ENCODE peak calls at places on chromosomes 13 and 19, in nine cellular contexts. R, F, M, X, L, U, C, H and Q are unnamed samples.

GRCh38 chr13:101916108-101916757 is 463.8 kb downstream of the ITGBL1 start:
- DNase-seq in R (peak; percentile 17), F (no peak), M (peak; percentile 19), X (no peak), L (no peak), U (peak; percentile 3), C (no peak), H (no peak), Q (peak; percentile 20)

GRCh38 chr19:49411681-49412321 is 11.4 kb downstream of the PTH2 start:
- DNase-seq in R (no peak), F (no peak), M (no peak), X (no peak), L (no peak), U (no peak), C (no peak), H (no peak), Q (no peak)

GRCh38 chr13:34990399-34991224 is 48.5 kb downstream of the NBEA start:
- DNase-seq in R (no peak), F (no peak), M (no peak), X (no peak), L (no peak), U (no peak), C (no peak), H (no peak), Q (no peak)

GRCh38 chr19:16441661-16442071 is 30.1 kb downstream of the EPS15L1 start:
- DNase-seq in R (no peak), F (no peak), M (peak; percentile 72), X (no peak), L (no peak), U (no peak), C (no peak), H (no peak), Q (no peak)

GRCh38 chr13:113862766-113863510 is 938 bp downstream of the GAS6 start:
- DNase-seq in R (peak; percentile 55), F (no peak), M (peak; percentile 17), X (peak; percentile 50), L (no peak), U (peak; percentile 32), C (peak; percentile 62), H (no peak), Q (no peak)

GRCh38 chr19:50838239-50838638 is 4.9 kb upstream of the KLK15 start:
- DNase-seq in R (no peak), F (no peak), M (peak; percentile 55), X (no peak), L (no peak), U (no peak), C (no peak), H (no peak), Q (no peak)

GRCh38 chr13:113897161-113897560 is 33.3 kb upstream of the GAS6 start:
- DNase-seq in R (no peak), F (peak; percentile 33), M (no peak), X (peak; percentile 96), L (no peak), U (peak; percentile 98), C (peak; percentile 88), H (no peak), Q (no peak)

GRCh38 chr19:11973020-11973810 is 8.4 kb downstream of the ZNF763 start:
- DNase-seq in R (no peak), F (no peak), M (no peak), X (no peak), L (no peak), U (no peak), C (no peak), H (no peak), Q (no peak)